ENCODE peak calls at places on chromosomes 16 and 17, in eight cellular contexts. O, V, Q, X, N, F, J and S are unnamed samples. For H3K4me1, the result is how much of the 10 kb centered on the place peaks cover.

GRCh38 chr17:45371414-45372324 is 54.8 kb upstream of the MAP3K14 start:
- DNase-seq in N (peak), V (peak), X (peak), J (peak), F (peak), O (peak), Q (peak), S (peak)

GRCh38 chr17:2084766-2085647 is 30.1 kb downstream of the HIC1 start:
- DNase-seq in Q (no peak), N (no peak), V (no peak), O (peak), J (peak), F (no peak), X (no peak), S (no peak)

GRCh38 chr16:79439866-79440265 is 160.7 kb downstream of the MAF start:
- DNase-seq in N (no peak), Q (no peak), J (no peak), O (no peak), X (no peak), F (no peak), V (no peak), S (no peak)

GRCh38 chr17:40564883-40565744 is at the start of gene CCR7:
- DNase-seq in Q (peak), F (no peak), V (no peak), J (no peak), N (peak), O (no peak), X (no peak), S (peak)

GRCh38 chr17:2266045-2266864 is 37.3 kb downstream of the SMG6 start:
- DNase-seq in V (no peak), F (no peak), O (no peak), X (no peak), N (no peak), J (no peak), Q (no peak), S (no peak)

GRCh38 chr16:842631-843560 is 42.4 kb upstream of the GNG13 start:
- DNase-seq in X (no peak), F (no peak), J (no peak), O (no peak), Q (no peak), N (no peak), V (no peak), S (no peak)

GRCh38 chr16:3458278-3458851 is 14.9 kb downstream of the NAA60 start:
- DNase-seq in V (no peak), J (no peak), Q (peak), N (peak), O (peak), F (no peak), X (peak), S (peak)

GRCh38 chr16:68985855-68986254 is 119.6 kb upstream of the HAS3 start:
- DNase-seq in N (no peak), O (no peak), Q (no peak), V (peak), X (no peak), J (no peak), F (no peak), S (no peak)

GRCh38 chr17:17754719-17755686 is 73.7 kb downstream of the RAI1 start:
- DNase-seq in J (no peak), X (peak), F (no peak), V (no peak), Q (no peak), N (no peak), O (peak), S (peak)

GRCh38 chr17:34850023-34850422 is 111.2 kb downstream of the CCT6B start:
- DNase-seq in V (no peak), O (no peak), N (no peak), X (no peak), Q (no peak), F (no peak), J (no peak), S (no peak)

GRCh38 chr16:53545433-53545832 is 42.4 kb upstream of the AKTIP start:
- DNase-seq in J (no peak), X (no peak), N (no peak), F (no peak), O (no peak), Q (no peak), V (no peak), S (no peak)

GRCh38 chr16:77220427-77220826 is 21.2 kb downstream of the SYCE1L start:
- DNase-seq in F (no peak), V (no peak), O (no peak), N (no peak), J (no peak), Q (no peak), X (no peak), S (no peak)

GRCh38 chr17:79946352-79947231 is 89.1 kb downstream of the TBC1D16 start:
- DNase-seq in F (no peak), X (no peak), O (no peak), V (no peak), Q (peak), N (peak), J (peak), S (peak)

GRCh38 chr17:44608732-44609435 is 47.4 kb upstream of the MEIOC start:
- DNase-seq in O (no peak), X (no peak), V (no peak), N (no peak), J (no peak), Q (peak), F (no peak), S (no peak)

GRCh38 chr16:19044781-19045180 is 22.6 kb upstream of the COQ7 start:
- DNase-seq in F (no peak), N (no peak), O (no peak), Q (no peak), X (no peak), V (no peak), J (no peak), S (no peak)

DNA sequence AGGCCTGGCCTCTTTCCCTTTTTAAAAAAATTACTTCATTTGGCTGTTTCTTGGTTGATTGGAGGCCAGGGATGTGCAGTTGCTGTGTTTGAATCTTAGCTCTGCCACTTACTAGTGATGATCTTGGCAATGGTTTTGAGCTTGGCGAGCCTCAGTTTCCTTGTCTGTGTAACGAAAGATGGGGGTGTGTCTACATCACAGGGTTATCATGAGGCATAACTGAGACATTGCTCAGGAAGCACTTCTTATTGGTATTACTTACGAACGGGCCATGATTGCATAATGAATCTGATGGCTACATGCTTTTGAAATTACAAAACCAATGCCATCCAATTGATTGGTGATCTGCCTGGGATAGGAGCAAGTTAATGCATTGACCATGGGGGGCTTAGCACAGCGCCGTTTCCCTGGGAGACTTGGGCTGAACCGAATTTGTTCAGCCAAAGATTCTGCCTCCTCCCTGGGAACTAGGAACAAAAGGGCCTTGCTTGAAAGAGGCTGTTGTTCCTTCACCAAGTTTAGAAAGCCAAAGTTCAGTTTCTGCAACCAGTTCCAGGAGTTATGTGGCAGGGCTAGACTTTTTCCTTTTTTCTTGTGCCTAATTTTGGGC is 21.8 kb downstream of the CMIP start:
- DNase-seq in V (no peak), F (no peak), O (no peak), J (no peak), Q (no peak), N (no peak), X (no peak), S (no peak)
- H3K27ac ChIP-seq in V (no peak), F (no peak), O (peak), J (no peak), Q (peak), N (no peak), X (peak), S (no peak)

GRCh38 chr17:46777943-46778915 is 40.3 kb downstream of the WNT3 start:
- DNase-seq in N (no peak), F (no peak), O (no peak), Q (peak), X (no peak), J (no peak), V (no peak), S (peak)

GRCh38 chr17:46785696-46786095 is 32.8 kb downstream of the WNT3 start:
- DNase-seq in V (no peak), F (no peak), J (no peak), N (no peak), O (no peak), Q (peak), X (no peak), S (no peak)

GRCh38 chr17:46780003-46780373 is 38.5 kb downstream of the WNT3 start:
- DNase-seq in O (no peak), N (no peak), J (no peak), V (no peak), F (no peak), Q (no peak), X (no peak), S (no peak)

GRCh38 chr17:46783031-46783593 is 35.4 kb downstream of the WNT3 start:
- DNase-seq in V (no peak), N (no peak), J (no peak), O (no peak), F (no peak), X (no peak), Q (no peak), S (no peak)

DNA sequence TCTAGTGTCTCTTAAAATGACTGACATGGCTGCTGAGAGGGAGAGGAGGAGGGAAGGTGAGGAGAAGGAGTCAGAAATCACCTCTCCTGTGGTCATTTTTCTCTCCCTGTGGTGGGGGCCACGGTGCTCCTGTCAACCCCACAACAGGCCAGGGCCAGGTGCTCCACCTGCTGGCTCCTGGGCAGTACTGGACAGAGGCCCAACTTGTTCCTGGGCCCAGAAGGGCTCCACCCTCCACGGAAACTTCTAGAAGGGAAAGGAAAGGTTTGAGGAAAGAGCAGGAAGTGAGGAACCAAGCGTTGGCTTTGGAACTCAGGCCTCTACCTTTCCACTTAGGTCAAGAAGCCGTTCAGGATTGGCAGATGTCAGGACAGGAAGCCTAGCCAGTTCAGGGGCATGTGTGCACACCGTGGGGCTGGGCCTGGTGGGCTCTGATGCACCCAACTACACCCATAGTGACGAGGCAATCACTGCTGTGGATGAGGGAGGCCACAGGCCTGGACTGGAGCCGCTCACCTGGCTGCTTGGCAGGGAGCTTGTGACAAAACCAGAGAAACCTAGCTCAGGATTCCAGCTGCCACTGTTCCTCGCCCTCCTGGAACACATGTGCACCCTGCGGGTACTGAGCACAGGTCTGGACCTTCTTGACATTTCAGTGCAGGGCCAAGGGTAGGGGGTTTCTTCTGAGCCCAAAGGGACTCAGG is 36.1 kb downstream of the WNT3 start:
- DNase-seq in Q (peak), X (no peak), F (peak), V (no peak), N (no peak), O (no peak), J (no peak), S (peak)
- TF ChIP-seq CTCF in Q (peak), X (peak), F (peak), V (peak), N (no peak), O (peak), J (peak), S (peak)

DNA sequence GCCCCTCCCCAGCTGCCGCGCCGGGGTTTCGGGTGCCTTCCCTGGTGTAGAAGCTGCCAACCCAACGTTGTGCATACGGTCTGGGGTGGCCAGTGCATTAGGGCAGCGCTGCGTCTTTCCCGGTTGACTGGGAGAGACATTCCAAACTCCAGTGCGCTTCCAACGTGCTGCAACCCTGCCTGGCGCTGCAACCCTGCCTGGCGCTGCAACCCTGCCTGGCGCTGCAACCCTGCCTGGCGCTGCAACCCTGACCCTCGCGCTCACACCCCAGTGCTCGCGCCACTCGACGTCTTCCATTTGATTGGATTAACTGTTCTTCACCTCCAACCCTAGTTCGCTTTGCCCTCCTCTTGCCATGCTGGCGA is 488 bp upstream of the HAP1 start:
- DNase-seq in Q (no peak), O (no peak), X (no peak), N (no peak), F (no peak), V (no peak), J (no peak), S (no peak)
- H3K4me1 ChIP-seq in Q (under half), O (under half), X (under half), N (under half), F (under half), V (under half), J (under half), S (under half)

GRCh38 chr16:70696368-70696767 is 10.5 kb upstream of the MTSS2 start:
- DNase-seq in X (no peak), V (no peak), J (no peak), Q (no peak), N (no peak), F (no peak), O (no peak), S (no peak)
- H3K27ac ChIP-seq in X (peak), V (no peak), J (peak), Q (no peak), N (peak), F (peak), O (peak), S (peak)

DNA sequence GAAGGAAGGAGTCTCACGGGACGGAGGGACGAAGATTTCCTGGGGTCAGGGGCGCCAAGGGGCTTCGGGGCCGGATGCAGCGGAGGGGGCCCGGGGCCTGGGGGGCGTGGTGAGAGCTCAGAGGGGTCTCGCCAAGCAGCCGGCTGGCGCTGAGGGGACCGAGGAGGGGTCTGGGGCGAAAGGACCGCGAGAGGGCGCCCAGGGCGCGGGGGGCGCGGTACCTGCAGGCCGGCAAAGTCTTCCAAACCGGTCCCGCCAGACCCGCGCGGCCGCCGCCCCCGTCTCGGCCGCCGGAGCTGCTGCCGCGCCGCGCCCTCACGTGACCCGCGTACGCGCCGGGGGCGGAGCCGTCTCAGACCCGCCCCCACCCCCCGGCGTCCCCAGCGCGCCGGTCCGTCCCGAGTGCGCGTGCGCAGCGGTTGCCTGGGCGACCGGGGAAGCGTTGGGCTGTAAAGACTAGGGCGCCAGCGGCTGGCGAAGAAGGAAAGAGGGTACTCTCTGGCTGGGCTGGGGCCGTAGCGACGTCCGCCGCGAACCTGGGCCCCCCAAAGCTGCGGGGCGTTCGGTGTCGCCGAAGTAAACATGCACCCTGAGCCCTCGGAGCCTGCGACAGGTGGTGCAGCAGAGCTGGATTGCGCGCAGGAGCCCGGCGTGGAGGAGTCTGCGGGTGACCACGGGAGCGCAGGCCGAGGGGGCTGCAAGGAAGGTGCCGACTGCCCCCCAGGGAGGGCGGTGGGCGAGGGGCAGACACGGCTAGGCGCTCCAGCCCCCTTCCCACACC is at the start of the genes DNAAF1 and HSDL1:
- DNase-seq in O (peak), J (peak), N (peak), Q (peak), X (peak), F (peak), V (peak), S (peak)
- TF ChIP-seq CTCF in O (no peak), J (no peak), N (no peak), Q (peak), X (peak), F (no peak), V (peak), S (peak)